ENCODE peak calls at places on chromosomes 4 and X, in four cellular contexts. One of them, this sample, is unnamed.

GRCh38 chr4:151195801-151196200 is 81.2 kb upstream of the PRSS48 start:
- DNase-seq in stomach: no peak
- DNase-seq in sigmoid colon: no peak
- DNase-seq in Panc1: no peak
- DNase-seq in this sample: no peak

GRCh38 chrX:33210156-33210555 is 1.2 kb downstream of the DMD start:
- DNase-seq in stomach: no peak
- DNase-seq in sigmoid colon: no peak
- DNase-seq in Panc1: no peak
- DNase-seq in this sample: no peak

GRCh38 chrX:65587616-65588526 is 53.3 kb upstream of the LAS1L start:
- DNase-seq in stomach: peak; percentile 78
- DNase-seq in sigmoid colon: peak; percentile 94
- DNase-seq in Panc1: no peak
- DNase-seq in this sample: no peak

GRCh38 chrX:1453390-1453783 is 678 bp upstream of the ASMTL start:
- DNase-seq in stomach: no peak
- DNase-seq in sigmoid colon: no peak
- DNase-seq in Panc1: no peak
- DNase-seq in this sample: no peak

GRCh38 chrX:38052096-38052495 is 45.7 kb downstream of the SYTL5 start:
- DNase-seq in stomach: no peak
- DNase-seq in sigmoid colon: no peak
- DNase-seq in Panc1: no peak
- DNase-seq in this sample: peak; percentile 56

GRCh38 chr4:10963958-10964705 is 279.6 kb upstream of the CLNK start:
- DNase-seq in stomach: no peak
- DNase-seq in sigmoid colon: no peak
- DNase-seq in Panc1: no peak
- DNase-seq in this sample: no peak

GRCh38 chr4:73731968-73732610 is 8.3 kb upstream of the CXCL8 start:
- DNase-seq in stomach: no peak
- DNase-seq in sigmoid colon: no peak
- DNase-seq in Panc1: no peak
- DNase-seq in this sample: no peak

GRCh38 chr4:185810746-185811508 is 1.1 kb downstream of the SORBS2 start:
- DNase-seq in stomach: no peak
- DNase-seq in sigmoid colon: no peak
- DNase-seq in Panc1: no peak
- DNase-seq in this sample: no peak

GRCh38 chr4:108762559-108763225 is at the start of gene ETNPPL:
- DNase-seq in stomach: peak; percentile 31
- DNase-seq in sigmoid colon: peak; percentile 62
- DNase-seq in Panc1: no peak
- DNase-seq in this sample: no peak

GRCh38 chrX:100477468-100477867 is 67.4 kb upstream of the PCDH19 start:
- DNase-seq in stomach: no peak
- DNase-seq in sigmoid colon: no peak
- DNase-seq in Panc1: no peak
- DNase-seq in this sample: no peak

GRCh38 chr4:119589165-119589564 is 39.4 kb downstream of the PDE5A start:
- DNase-seq in stomach: no peak
- DNase-seq in sigmoid colon: no peak
- DNase-seq in Panc1: no peak
- DNase-seq in this sample: no peak

GRCh38 chr4:8289151-8289750 is 19.7 kb downstream of the HTRA3 start:
- DNase-seq in stomach: no peak
- DNase-seq in sigmoid colon: peak; percentile 56
- DNase-seq in Panc1: no peak
- DNase-seq in this sample: no peak

This sample was measured in HCT116.